ENCODE peak calls at places on chromosome 18, in eight cellular contexts. G is stomach, K is GM12878, U is fibroblast of lung, L is uterus, Q is upper lobe of right lung, V is tibial nerve, T is GM23338. W is an unnamed sample.

GRCh38 chr18:13165636-13166423 is 52.7 kb upstream of the LDLRAD4 start:
- DNase-seq in V (no peak), Q (no peak), G (no peak), U (no peak), K (no peak), L (no peak), T (peak), W (no peak)

GRCh38 chr18:55390898-55391297 is 197.1 kb downstream of the TCF4 start:
- DNase-seq in K (no peak), U (no peak), L (no peak), G (no peak), T (no peak), Q (no peak), V (no peak), W (no peak)

GRCh38 chr18:67517224-67517765 is 775 bp upstream of the DSEL start:
- DNase-seq in K (no peak), G (no peak), Q (no peak), U (no peak), L (peak), T (peak), V (peak), W (no peak)

GRCh38 chr18:14974576-14974975 is 226.6 kb downstream of the ANKRD30B start:
- DNase-seq in G (no peak), K (no peak), T (no peak), Q (no peak), V (no peak), U (no peak), L (no peak), W (no peak)

GRCh38 chr18:715626-716025 is 3.2 kb upstream of the ENOSF1 start:
- DNase-seq in G (no peak), L (no peak), T (no peak), K (no peak), Q (no peak), U (peak), V (no peak), W (no peak)

GRCh38 chr18:64765908-64766307 is 617.0 kb upstream of the LINC00305 start:
- DNase-seq in U (no peak), V (no peak), Q (no peak), L (no peak), K (no peak), T (no peak), G (no peak), W (no peak)

GRCh38 chr18:7945882-7946281 is 378.8 kb downstream of the PTPRM start:
- DNase-seq in G (no peak), T (no peak), V (no peak), K (no peak), Q (no peak), L (peak), U (peak), W (no peak)

GRCh38 chr18:78587096-78587495 is 392.5 kb upstream of the SALL3 start:
- DNase-seq in K (no peak), Q (no peak), T (no peak), V (no peak), L (no peak), U (no peak), G (no peak), W (no peak)

GRCh38 chr18:26621161-26622026 is 73.0 kb upstream of the KCTD1 start:
- DNase-seq in L (no peak), K (no peak), Q (peak), V (no peak), T (peak), G (peak), U (peak), W (no peak)

GRCh38 chr18:50104421-50104820 is 90.5 kb downstream of the MYO5B start:
- DNase-seq in T (no peak), V (no peak), K (no peak), Q (no peak), L (no peak), U (no peak), G (no peak), W (no peak)

DNA sequence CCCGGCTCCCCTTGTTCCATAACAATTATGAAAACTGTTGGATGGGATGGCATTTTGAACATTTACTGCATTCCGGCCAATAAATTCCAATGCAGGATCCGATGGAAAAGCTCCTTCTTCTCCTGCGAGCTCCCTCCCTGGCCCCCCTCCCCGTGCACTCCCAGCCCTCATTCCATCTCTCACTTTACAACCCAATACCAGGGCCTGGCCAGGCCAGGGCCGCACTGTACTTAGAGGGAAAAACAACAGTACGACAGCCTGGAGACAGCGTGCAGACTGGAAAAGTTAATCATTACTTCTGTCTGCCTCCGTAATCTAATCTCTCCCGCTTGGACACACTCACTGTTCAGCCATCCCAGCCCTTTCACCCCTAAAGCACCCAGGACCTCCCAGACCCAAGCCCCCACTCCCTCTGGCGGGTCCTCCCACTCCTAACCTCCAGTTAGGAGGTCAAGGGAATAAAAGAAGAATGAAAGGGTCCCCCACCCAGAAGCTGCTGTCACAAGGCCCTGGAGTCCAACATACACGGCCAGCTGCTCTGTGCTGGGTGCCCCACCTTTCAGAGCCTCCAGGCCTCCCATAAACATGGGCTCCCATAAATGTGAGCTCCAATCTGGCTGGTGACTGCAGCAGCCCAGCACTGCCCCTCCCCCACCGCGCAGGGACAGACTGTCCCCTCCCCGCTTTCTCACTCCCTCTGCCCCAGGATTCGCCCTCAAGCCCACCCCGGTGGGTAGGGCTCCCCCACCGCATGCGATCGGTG is 20.6 kb downstream of the SMAD7 start:
- DNase-seq in V (peak), K (no peak), U (peak), T (peak), L (no peak), G (peak), Q (peak), W (peak)
- H3K4me3 ChIP-seq in V (no peak), K (no peak), U (no peak), T (peak), L (no peak), G (peak), Q (peak), W (no peak)

GRCh38 chr18:34915046-34915445 is 126.2 kb upstream of the MAPRE2 start:
- DNase-seq in K (no peak), U (no peak), V (no peak), T (no peak), Q (no peak), G (no peak), L (no peak), W (peak)
- H3K4me3 ChIP-seq in K (no peak), U (no peak), V (no peak), T (no peak), Q (no peak), G (no peak), L (no peak), W (no peak)

GRCh38 chr18:3466051-3466450 is 16.1 kb downstream of the TGIF1 start:
- DNase-seq in V (no peak), Q (no peak), K (no peak), T (no peak), G (no peak), U (peak), L (no peak), W (no peak)
- H3K4me3 ChIP-seq in V (no peak), Q (no peak), K (no peak), T (no peak), G (no peak), U (no peak), L (no peak), W (no peak)

GRCh38 chr18:37578182-37578678 is 12.6 kb upstream of the CELF4 start:
- DNase-seq in T (no peak), K (no peak), Q (no peak), U (no peak), V (no peak), G (no peak), L (no peak), W (no peak)

GRCh38 chr18:37577051-37577611 is 11.5 kb upstream of the CELF4 start:
- DNase-seq in Q (no peak), G (no peak), T (peak), U (no peak), L (no peak), K (no peak), V (no peak), W (no peak)

GRCh38 chr18:37572736-37573135 is 7.1 kb upstream of the CELF4 start:
- DNase-seq in G (no peak), V (no peak), K (no peak), T (no peak), Q (no peak), L (no peak), U (no peak), W (no peak)

GRCh38 chr18:37574113-37574512 is 8.5 kb upstream of the CELF4 start:
- DNase-seq in K (no peak), L (no peak), V (no peak), G (no peak), T (no peak), Q (no peak), U (no peak), W (no peak)

GRCh38 chr18:37575646-37576045 is 10.0 kb upstream of the CELF4 start:
- DNase-seq in V (no peak), K (no peak), T (no peak), Q (peak), L (no peak), U (no peak), G (no peak), W (no peak)
- H3K4me3 ChIP-seq in V (no peak), K (no peak), T (no peak), Q (no peak), L (no peak), U (no peak), G (no peak), W (no peak)

GRCh38 chr18:23422751-23423418 is 30.2 kb upstream of the RIOK3 start:
- DNase-seq in U (peak), T (no peak), G (peak), L (no peak), K (peak), V (no peak), Q (peak), W (peak)
- H3K4me3 ChIP-seq in U (no peak), T (no peak), G (no peak), L (no peak), K (peak), V (no peak), Q (no peak), W (no peak)

GRCh38 chr18:46332956-46333355 is 228.8 kb downstream of the HAUS1 start:
- DNase-seq in U (no peak), T (peak), K (no peak), G (no peak), L (no peak), V (no peak), Q (peak), W (no peak)
- H3K4me3 ChIP-seq in U (no peak), T (peak), K (no peak), G (no peak), L (no peak), V (no peak), Q (no peak), W (no peak)

DNA sequence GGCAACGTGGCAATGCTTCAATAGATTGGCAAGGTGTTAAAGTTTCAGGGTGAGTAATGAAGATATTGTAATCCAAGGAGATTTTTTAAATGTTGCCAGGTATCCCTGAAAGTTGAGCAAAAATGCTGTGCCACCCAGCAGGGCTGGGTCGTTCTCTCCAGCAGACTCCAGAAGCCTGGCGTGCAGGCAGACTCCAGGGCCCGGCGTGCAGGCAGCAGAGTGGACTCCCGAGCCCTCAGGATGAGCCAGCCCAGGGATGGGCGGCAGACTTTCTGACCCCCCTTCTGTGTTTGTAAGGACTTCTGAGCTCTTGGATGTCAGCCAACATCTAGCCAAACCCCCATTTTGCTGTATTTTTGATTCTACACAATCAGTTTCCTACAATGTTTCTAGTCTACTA is 289.1 kb downstream of the ZNF516 start:
- DNase-seq in K (no peak), U (no peak), Q (no peak), G (no peak), V (no peak), T (no peak), L (no peak), W (no peak)
- H3K4me3 ChIP-seq in K (no peak), U (no peak), Q (no peak), G (no peak), V (no peak), T (no peak), L (no peak), W (no peak)

GRCh38 chr18:28176933-28177827 is at the start of gene CDH2:
- DNase-seq in Q (peak), L (peak), G (peak), U (peak), K (no peak), T (peak), V (no peak), W (no peak)

GRCh38 chr18:28175047-28175929 is 1.6 kb downstream of the CDH2 start:
- DNase-seq in G (peak), L (no peak), V (no peak), U (no peak), Q (no peak), K (no peak), T (peak), W (no peak)

GRCh38 chr18:28175930-28176673 is 828 bp downstream of the CDH2 start:
- DNase-seq in U (peak), G (no peak), Q (no peak), K (no peak), L (no peak), V (no peak), T (peak), W (no peak)

GRCh38 chr18:28177828-28178635 is 1.1 kb upstream of the CDH2 start:
- DNase-seq in T (peak), L (peak), U (no peak), G (peak), Q (peak), V (no peak), K (no peak), W (no peak)

DNA sequence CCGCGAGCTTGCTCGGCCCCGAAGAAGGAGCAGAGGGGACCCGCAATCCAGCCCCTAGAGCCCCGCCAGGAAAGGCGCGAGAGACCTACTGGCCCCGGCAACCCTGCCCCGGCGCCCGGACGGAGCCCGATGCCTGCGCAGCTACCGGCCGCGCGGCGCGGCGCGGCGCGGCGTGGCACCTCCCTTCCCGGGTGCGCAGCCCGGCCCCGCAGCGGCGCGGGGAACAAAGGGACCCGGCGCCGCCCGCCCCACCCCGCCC is 327 bp downstream of the CDH2 start:
- DNase-seq in L (no peak), K (no peak), U (no peak), G (no peak), V (no peak), T (peak), Q (no peak), W (no peak)
- H3K4me3 ChIP-seq in L (peak), K (no peak), U (peak), G (peak), V (peak), T (peak), Q (peak), W (no peak)